ENCODE peak calls at places on chromosomes 1 and 21, in nine cellular contexts. One of them, this sample, is unnamed.

GRCh38 chr1:44676484-44677200 is 2.1 kb downstream of the ARMH1 start:
- DNase-seq in MM.1S: no peak
- DNase-seq in stomach: no peak
- DNase-seq in HCT116: no peak
- DNase-seq in neural progenitor cell: no peak
- DNase-seq in fibroblast of lung: peak; percentile 56
- DNase-seq in pancreas: no peak
- DNase-seq in heart right ventricle: no peak
- DNase-seq in foreskin keratinocyte: no peak
- DNase-seq in this sample: no peak

GRCh38 chr1:244444854-244445253 is 6.9 kb downstream of the ADSS2 start:
- DNase-seq in MM.1S: no peak
- DNase-seq in stomach: no peak
- DNase-seq in HCT116: no peak
- DNase-seq in neural progenitor cell: no peak
- DNase-seq in fibroblast of lung: peak; percentile 20
- DNase-seq in pancreas: no peak
- DNase-seq in heart right ventricle: no peak
- DNase-seq in foreskin keratinocyte: no peak
- DNase-seq in this sample: no peak

GRCh38 chr1:12644237-12644636 is 352 bp downstream of the AADACL4 start:
- DNase-seq in MM.1S: no peak
- DNase-seq in stomach: no peak
- DNase-seq in HCT116: no peak
- DNase-seq in neural progenitor cell: no peak
- DNase-seq in fibroblast of lung: no peak
- DNase-seq in pancreas: no peak
- DNase-seq in heart right ventricle: no peak
- DNase-seq in foreskin keratinocyte: no peak
- DNase-seq in this sample: no peak

GRCh38 chr21:26057488-26058170 is 112.9 kb downstream of the APP start:
- DNase-seq in MM.1S: no peak
- DNase-seq in stomach: no peak
- DNase-seq in HCT116: no peak
- DNase-seq in neural progenitor cell: no peak
- DNase-seq in fibroblast of lung: no peak
- DNase-seq in pancreas: no peak
- DNase-seq in heart right ventricle: no peak
- DNase-seq in foreskin keratinocyte: no peak
- DNase-seq in this sample: no peak

GRCh38 chr1:51569284-51570062 is 47.4 kb upstream of the OSBPL9 start:
- DNase-seq in MM.1S: peak; percentile 83
- DNase-seq in stomach: peak; percentile 40
- DNase-seq in HCT116: peak; percentile 82
- DNase-seq in neural progenitor cell: no peak
- DNase-seq in fibroblast of lung: peak; percentile 90
- DNase-seq in pancreas: peak; percentile 18
- DNase-seq in heart right ventricle: no peak
- DNase-seq in foreskin keratinocyte: peak; percentile 87
- DNase-seq in this sample: peak; percentile 77

GRCh38 chr1:98940680-98941079 is 64.0 kb downstream of the PLPPR5 start:
- DNase-seq in MM.1S: no peak
- DNase-seq in stomach: no peak
- DNase-seq in HCT116: no peak
- DNase-seq in neural progenitor cell: no peak
- DNase-seq in fibroblast of lung: peak; percentile 81
- DNase-seq in pancreas: no peak
- DNase-seq in heart right ventricle: no peak
- DNase-seq in foreskin keratinocyte: no peak
- DNase-seq in this sample: peak; percentile 85

GRCh38 chr1:26021647-26022403 is at the start of gene EXTL1:
- DNase-seq in MM.1S: no peak
- DNase-seq in stomach: no peak
- DNase-seq in HCT116: no peak
- DNase-seq in neural progenitor cell: peak; percentile 91
- DNase-seq in fibroblast of lung: peak; percentile 76
- DNase-seq in pancreas: no peak
- DNase-seq in heart right ventricle: peak; percentile 79
- DNase-seq in foreskin keratinocyte: no peak
- DNase-seq in this sample: no peak

GRCh38 chr1:89603651-89604413 is 29.1 kb upstream of the LRRC8C start:
- DNase-seq in MM.1S: no peak
- DNase-seq in stomach: no peak
- DNase-seq in HCT116: no peak
- DNase-seq in neural progenitor cell: no peak
- DNase-seq in fibroblast of lung: peak; percentile 69
- DNase-seq in pancreas: no peak
- DNase-seq in heart right ventricle: no peak
- DNase-seq in foreskin keratinocyte: no peak
- DNase-seq in this sample: peak; percentile 23

GRCh38 chr21:45919593-45919992 is 62.0 kb upstream of the COL6A1 start:
- DNase-seq in MM.1S: no peak
- DNase-seq in stomach: no peak
- DNase-seq in HCT116: no peak
- DNase-seq in neural progenitor cell: no peak
- DNase-seq in fibroblast of lung: no peak
- DNase-seq in pancreas: no peak
- DNase-seq in heart right ventricle: no peak
- DNase-seq in foreskin keratinocyte: no peak
- DNase-seq in this sample: no peak

GRCh38 chr1:163472267-163472666 is 150.5 kb downstream of the NUF2 start:
- DNase-seq in MM.1S: no peak
- DNase-seq in stomach: no peak
- DNase-seq in HCT116: no peak
- DNase-seq in neural progenitor cell: no peak
- DNase-seq in fibroblast of lung: peak; percentile 1
- DNase-seq in pancreas: no peak
- DNase-seq in heart right ventricle: no peak
- DNase-seq in foreskin keratinocyte: no peak
- DNase-seq in this sample: no peak

GRCh38 chr21:34693192-34693810 is 24.5 kb downstream of the CLIC6 start:
- DNase-seq in MM.1S: peak; percentile 78
- DNase-seq in stomach: peak; percentile 57
- DNase-seq in HCT116: peak; percentile 59
- DNase-seq in neural progenitor cell: peak; percentile 78
- DNase-seq in fibroblast of lung: peak; percentile 67
- DNase-seq in pancreas: peak; percentile 23
- DNase-seq in heart right ventricle: peak; percentile 29
- DNase-seq in foreskin keratinocyte: no peak
- DNase-seq in this sample: peak; percentile 55

GRCh38 chr1:214657299-214657698 is 54.3 kb downstream of the CENPF start:
- DNase-seq in MM.1S: no peak
- DNase-seq in stomach: no peak
- DNase-seq in HCT116: no peak
- DNase-seq in neural progenitor cell: no peak
- DNase-seq in fibroblast of lung: no peak
- DNase-seq in pancreas: no peak
- DNase-seq in heart right ventricle: no peak
- DNase-seq in foreskin keratinocyte: no peak
- DNase-seq in this sample: no peak

GRCh38 chr1:196660912-196661311 is 9.1 kb downstream of the CFH start:
- DNase-seq in MM.1S: peak; percentile 41
- DNase-seq in stomach: no peak
- DNase-seq in HCT116: peak; percentile 23
- DNase-seq in neural progenitor cell: peak; percentile 57
- DNase-seq in fibroblast of lung: peak; percentile 17
- DNase-seq in pancreas: no peak
- DNase-seq in heart right ventricle: no peak
- DNase-seq in foreskin keratinocyte: no peak
- DNase-seq in this sample: peak; percentile 79

GRCh38 chr1:43750083-43750482 is 42.7 kb downstream of the ST3GAL3 start:
- DNase-seq in MM.1S: no peak
- DNase-seq in stomach: no peak
- DNase-seq in HCT116: no peak
- DNase-seq in neural progenitor cell: no peak
- DNase-seq in fibroblast of lung: no peak
- DNase-seq in pancreas: no peak
- DNase-seq in heart right ventricle: no peak
- DNase-seq in foreskin keratinocyte: no peak
- DNase-seq in this sample: no peak

GRCh38 chr1:214416417-214417212 is 134.8 kb downstream of the PTPN14 start:
- DNase-seq in MM.1S: no peak
- DNase-seq in stomach: no peak
- DNase-seq in HCT116: no peak
- DNase-seq in neural progenitor cell: no peak
- DNase-seq in fibroblast of lung: peak; percentile 90
- DNase-seq in pancreas: no peak
- DNase-seq in heart right ventricle: no peak
- DNase-seq in foreskin keratinocyte: no peak
- DNase-seq in this sample: peak; percentile 57

GRCh38 chr1:115712911-115713609 is 55.5 kb downstream of the CASQ2 start:
- DNase-seq in MM.1S: no peak
- DNase-seq in stomach: no peak
- DNase-seq in HCT116: no peak
- DNase-seq in neural progenitor cell: no peak
- DNase-seq in fibroblast of lung: no peak
- DNase-seq in pancreas: no peak
- DNase-seq in heart right ventricle: no peak
- DNase-seq in foreskin keratinocyte: no peak
- DNase-seq in this sample: no peak

GRCh38 chr1:115718011-115718754 is 50.3 kb downstream of the CASQ2 start:
- DNase-seq in MM.1S: no peak
- DNase-seq in stomach: no peak
- DNase-seq in HCT116: no peak
- DNase-seq in neural progenitor cell: no peak
- DNase-seq in fibroblast of lung: peak; percentile 50
- DNase-seq in pancreas: no peak
- DNase-seq in heart right ventricle: no peak
- DNase-seq in foreskin keratinocyte: no peak
- DNase-seq in this sample: no peak

GRCh38 chr1:115713906-115714305 is 54.6 kb downstream of the CASQ2 start:
- DNase-seq in MM.1S: no peak
- DNase-seq in stomach: no peak
- DNase-seq in HCT116: no peak
- DNase-seq in neural progenitor cell: no peak
- DNase-seq in fibroblast of lung: no peak
- DNase-seq in pancreas: no peak
- DNase-seq in heart right ventricle: no peak
- DNase-seq in foreskin keratinocyte: no peak
- DNase-seq in this sample: no peak

GRCh38 chr1:115714572-115715141 is 53.9 kb downstream of the CASQ2 start:
- DNase-seq in MM.1S: no peak
- DNase-seq in stomach: peak; percentile 93
- DNase-seq in HCT116: no peak
- DNase-seq in neural progenitor cell: no peak
- DNase-seq in fibroblast of lung: no peak
- DNase-seq in pancreas: peak; percentile 55
- DNase-seq in heart right ventricle: no peak
- DNase-seq in foreskin keratinocyte: peak; percentile 99
- DNase-seq in this sample: peak; percentile 78

GRCh38 chr1:115717541-115717940 is 51.0 kb downstream of the CASQ2 start:
- DNase-seq in MM.1S: peak; percentile 26
- DNase-seq in stomach: peak; percentile 43
- DNase-seq in HCT116: peak; percentile 32
- DNase-seq in neural progenitor cell: peak; percentile 68
- DNase-seq in fibroblast of lung: peak; percentile 27
- DNase-seq in pancreas: peak; percentile 45
- DNase-seq in heart right ventricle: peak; percentile 30
- DNase-seq in foreskin keratinocyte: no peak
- DNase-seq in this sample: no peak
- TF ChIP-seq CTCF in MM.1S: peak; percentile 24
- TF ChIP-seq CTCF in stomach: no peak
- TF ChIP-seq CTCF in HCT116: peak; percentile 58
- TF ChIP-seq CTCF in neural progenitor cell: peak; percentile 60
- TF ChIP-seq CTCF in fibroblast of lung: peak; percentile 39
- TF ChIP-seq CTCF in pancreas: no peak
- TF ChIP-seq CTCF in heart right ventricle: peak; percentile 51
- TF ChIP-seq CTCF in foreskin keratinocyte: peak; percentile 70
- TF ChIP-seq CTCF in this sample: no peak

DNA sequence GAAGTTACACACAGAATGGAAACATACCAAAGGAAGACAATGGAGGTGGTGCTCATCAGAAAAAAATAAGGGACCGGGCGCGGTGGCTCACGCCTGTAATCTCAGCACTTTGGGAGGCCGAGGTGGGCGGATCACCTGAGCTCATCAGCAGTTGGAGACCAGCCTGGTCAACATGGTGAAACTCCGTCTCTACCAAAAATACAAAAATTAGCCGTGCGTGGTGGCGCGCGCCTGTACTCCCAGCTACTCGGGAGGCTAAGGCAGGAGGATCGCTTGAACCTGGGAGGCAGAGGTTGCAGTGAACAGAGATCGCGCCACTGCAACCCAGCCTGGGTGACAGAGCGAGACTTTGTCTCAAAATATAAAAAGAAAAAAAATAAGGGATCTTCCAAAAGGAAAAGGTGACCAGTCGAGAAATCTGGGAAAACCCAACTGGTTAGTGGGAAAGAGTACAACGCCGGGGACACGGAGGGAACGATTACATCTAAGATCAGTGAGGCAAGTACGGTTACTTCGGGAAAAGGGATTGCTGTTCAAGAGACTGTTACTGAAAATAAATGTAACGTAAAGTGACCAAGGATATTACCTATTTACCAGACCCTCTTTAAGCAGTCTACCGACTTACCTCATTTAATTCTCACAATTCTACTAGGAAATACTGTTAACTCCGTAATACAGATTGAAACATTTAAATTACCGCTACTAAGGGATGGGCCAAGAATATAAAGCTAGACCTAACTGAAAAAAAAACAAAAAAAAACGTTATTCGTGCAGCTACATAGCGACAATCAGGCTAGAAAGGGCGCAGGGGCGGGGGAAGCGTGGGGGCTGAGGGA is 822 bp downstream of the CCT3 start:
- DNase-seq in MM.1S: peak; percentile 22
- DNase-seq in stomach: no peak
- DNase-seq in HCT116: no peak
- DNase-seq in neural progenitor cell: no peak
- DNase-seq in fibroblast of lung: peak; percentile 9
- DNase-seq in pancreas: no peak
- DNase-seq in heart right ventricle: no peak
- DNase-seq in foreskin keratinocyte: no peak
- DNase-seq in this sample: no peak
- H3K27ac ChIP-seq in MM.1S: peak overlapping the region; percentile 58
- H3K27ac ChIP-seq in stomach: peak overlapping the region; percentile 85
- H3K27ac ChIP-seq in HCT116: peak overlapping the region; percentile 78
- H3K27ac ChIP-seq in neural progenitor cell: peak overlapping the region; percentile 52
- H3K27ac ChIP-seq in fibroblast of lung: peak overlapping the region; percentile 82
- H3K27ac ChIP-seq in pancreas: peak overlapping the region; percentile 80
- H3K27ac ChIP-seq in heart right ventricle: peak overlapping the region; percentile 91
- H3K27ac ChIP-seq in foreskin keratinocyte: peak overlapping the region; percentile 36
- H3K27ac ChIP-seq in this sample: peak overlapping the region; percentile 83

GRCh38 chr1:237981223-237981622 is 90.5 kb upstream of the ZP4 start:
- DNase-seq in MM.1S: no peak
- DNase-seq in stomach: no peak
- DNase-seq in HCT116: no peak
- DNase-seq in neural progenitor cell: no peak
- DNase-seq in fibroblast of lung: no peak
- DNase-seq in pancreas: no peak
- DNase-seq in heart right ventricle: no peak
- DNase-seq in foreskin keratinocyte: no peak
- DNase-seq in this sample: no peak

GRCh38 chr1:237983507-237983906 is 92.8 kb upstream of the ZP4 start:
- DNase-seq in MM.1S: no peak
- DNase-seq in stomach: no peak
- DNase-seq in HCT116: no peak
- DNase-seq in neural progenitor cell: no peak
- DNase-seq in fibroblast of lung: no peak
- DNase-seq in pancreas: no peak
- DNase-seq in heart right ventricle: no peak
- DNase-seq in foreskin keratinocyte: no peak
- DNase-seq in this sample: no peak
- TF ChIP-seq CTCF in MM.1S: no peak
- TF ChIP-seq CTCF in stomach: no peak
- TF ChIP-seq CTCF in HCT116: no peak
- TF ChIP-seq CTCF in neural progenitor cell: no peak
- TF ChIP-seq CTCF in fibroblast of lung: no peak
- TF ChIP-seq CTCF in pancreas: no peak
- TF ChIP-seq CTCF in heart right ventricle: no peak
- TF ChIP-seq CTCF in foreskin keratinocyte: no peak
- TF ChIP-seq CTCF in this sample: no peak

GRCh38 chr1:175318633-175319032 is 126.1 kb upstream of the KIAA0040 start:
- DNase-seq in MM.1S: no peak
- DNase-seq in stomach: no peak
- DNase-seq in HCT116: no peak
- DNase-seq in neural progenitor cell: no peak
- DNase-seq in fibroblast of lung: no peak
- DNase-seq in pancreas: no peak
- DNase-seq in heart right ventricle: no peak
- DNase-seq in foreskin keratinocyte: no peak
- DNase-seq in this sample: no peak
- H3K27ac ChIP-seq in MM.1S: no peak overlapping the region
- H3K27ac ChIP-seq in stomach: peak overlapping the region; percentile 60
- H3K27ac ChIP-seq in HCT116: no peak overlapping the region
- H3K27ac ChIP-seq in neural progenitor cell: no peak overlapping the region
- H3K27ac ChIP-seq in fibroblast of lung: no peak overlapping the region
- H3K27ac ChIP-seq in pancreas: peak overlapping the region; percentile 79
- H3K27ac ChIP-seq in heart right ventricle: peak overlapping the region; percentile 83
- H3K27ac ChIP-seq in foreskin keratinocyte: no peak overlapping the region
- H3K27ac ChIP-seq in this sample: no peak overlapping the region

This sample was measured in RWPE1.